ENCODE peak calls at places on chromosomes 2 and 18, in four cellular contexts. One of them, this sample, is unnamed.

GRCh38 chr2:193332938-193333337 is 1138.2 kb upstream of the TMEFF2 start:
- DNase-seq in IMR-90: no peak
- DNase-seq in H9: no peak
- DNase-seq in neuronal stem cell: no peak
- DNase-seq in this sample: no peak

GRCh38 chr2:104504331-104505073 is 349.4 kb upstream of the POU3F3 start:
- DNase-seq in IMR-90: no peak
- DNase-seq in H9: no peak
- DNase-seq in neuronal stem cell: no peak
- DNase-seq in this sample: no peak

GRCh38 chr2:8644605-8645175 is 37.2 kb upstream of the ID2 start:
- DNase-seq in IMR-90: no peak
- DNase-seq in H9: peak; percentile 51
- DNase-seq in neuronal stem cell: no peak
- DNase-seq in this sample: no peak

GRCh38 chr2:234564719-234565118 is 67.8 kb upstream of the ARL4C start:
- DNase-seq in IMR-90: peak; percentile 80
- DNase-seq in H9: no peak
- DNase-seq in neuronal stem cell: no peak
- DNase-seq in this sample: no peak

GRCh38 chr2:86069091-86069685 is 36.5 kb downstream of the POLR1A start:
- DNase-seq in IMR-90: no peak
- DNase-seq in H9: no peak
- DNase-seq in neuronal stem cell: no peak
- DNase-seq in this sample: peak; percentile 29

GRCh38 chr2:231193216-231193615 is 5.2 kb upstream of the ARMC9 start:
- DNase-seq in IMR-90: peak; percentile 61
- DNase-seq in H9: no peak
- DNase-seq in neuronal stem cell: no peak
- DNase-seq in this sample: peak; percentile 57

GRCh38 chr2:134008837-134009236 is 245.0 kb upstream of the MGAT5 start:
- DNase-seq in IMR-90: peak; percentile 17
- DNase-seq in H9: no peak
- DNase-seq in neuronal stem cell: no peak
- DNase-seq in this sample: no peak

GRCh38 chr2:26979761-26980160 is 9.3 kb downstream of the MAPRE3 start:
- DNase-seq in IMR-90: peak; percentile 61
- DNase-seq in H9: no peak
- DNase-seq in neuronal stem cell: no peak
- DNase-seq in this sample: peak; percentile 71

GRCh38 chr2:128584296-128584900 is 265.7 kb upstream of the HS6ST1 start:
- DNase-seq in IMR-90: peak; percentile 95
- DNase-seq in H9: no peak
- DNase-seq in neuronal stem cell: no peak
- DNase-seq in this sample: peak; percentile 52

GRCh38 chr2:47078541-47079482 is 76.3 kb downstream of the STPG4 start:
- DNase-seq in IMR-90: no peak
- DNase-seq in H9: no peak
- DNase-seq in neuronal stem cell: no peak
- DNase-seq in this sample: no peak

DNA sequence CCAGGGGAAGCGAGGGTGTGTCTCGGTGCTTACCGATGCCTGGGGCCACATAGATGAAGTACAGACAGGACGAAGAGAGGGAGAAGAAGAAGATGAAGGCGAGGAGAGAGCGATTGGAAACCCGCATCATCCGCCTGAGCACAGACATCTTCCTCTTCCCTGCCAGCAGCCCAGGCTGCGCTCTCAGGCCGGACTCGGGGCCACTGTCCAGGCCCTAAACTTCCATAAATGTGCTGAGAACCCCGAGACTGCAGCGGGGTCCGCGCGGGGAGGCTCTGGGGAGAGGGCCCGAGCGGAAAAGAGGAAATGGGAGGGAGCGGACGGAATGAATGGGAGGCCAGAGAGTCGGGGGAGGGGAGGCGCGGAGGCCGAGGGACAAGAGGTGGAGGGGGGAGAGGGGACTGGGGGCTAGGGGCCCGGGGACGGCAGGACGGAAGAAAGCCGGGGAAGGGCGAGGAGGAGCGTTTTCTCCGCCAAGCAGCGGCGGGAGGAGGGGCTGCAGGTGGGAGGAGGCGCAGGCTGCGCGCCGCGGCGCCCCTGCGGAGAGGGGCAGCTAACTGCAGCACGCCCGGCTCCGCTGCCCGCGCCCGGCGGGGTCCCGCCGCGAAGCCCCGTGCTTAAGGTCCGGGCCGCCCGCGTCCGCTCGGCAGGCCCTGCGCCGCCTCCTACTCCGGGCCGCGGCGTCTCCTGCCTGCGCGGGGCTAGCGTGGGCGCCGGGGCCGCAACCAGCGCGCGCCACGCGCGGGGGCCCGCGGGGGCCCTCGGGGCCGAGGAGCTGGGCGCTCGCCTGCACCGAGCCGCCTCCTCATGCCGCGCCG is at the start of gene B4GALT6:
- DNase-seq in IMR-90: no peak
- DNase-seq in H9: peak; percentile 73
- DNase-seq in neuronal stem cell: peak; percentile 61
- DNase-seq in this sample: peak; percentile 53
- H2BK120ac ChIP-seq in IMR-90: no peak within 1 kb of the TSS
- H2BK120ac ChIP-seq in H9: no peak within 1 kb of the TSS
- H2BK120ac ChIP-seq in neuronal stem cell: no peak within 1 kb of the TSS
- H2BK120ac ChIP-seq in this sample: peak within 1 kb of the TSS; percentile 86

GRCh38 chr2:38690499-38691420 is 24.8 kb downstream of the GALM start:
- DNase-seq in IMR-90: peak; percentile 97
- DNase-seq in H9: no peak
- DNase-seq in neuronal stem cell: no peak
- DNase-seq in this sample: peak; percentile 96
- H3K14ac ChIP-seq in IMR-90: peak overlapping the region; percentile 90
- H3K14ac ChIP-seq in H9: no peak overlapping the region
- H3K14ac ChIP-seq in neuronal stem cell: no peak overlapping the region
- H3K14ac ChIP-seq in this sample: no peak overlapping the region

GRCh38 chr18:3499498-3499897 is 49.5 kb downstream of the TGIF1 start:
- DNase-seq in IMR-90: no peak
- DNase-seq in H9: peak; percentile 64
- DNase-seq in neuronal stem cell: no peak
- DNase-seq in this sample: peak; percentile 24
- H2BK120ac ChIP-seq in IMR-90: no peak overlapping the region
- H2BK120ac ChIP-seq in H9: no peak overlapping the region
- H2BK120ac ChIP-seq in neuronal stem cell: no peak overlapping the region
- H2BK120ac ChIP-seq in this sample: no peak overlapping the region

GRCh38 chr2:42030829-42031228 is 17.0 kb upstream of the PKDCC start:
- DNase-seq in IMR-90: no peak
- DNase-seq in H9: no peak
- DNase-seq in neuronal stem cell: no peak
- DNase-seq in this sample: no peak
- H3K14ac ChIP-seq in IMR-90: no peak overlapping the region
- H3K14ac ChIP-seq in H9: no peak overlapping the region
- H3K14ac ChIP-seq in neuronal stem cell: no peak overlapping the region
- H3K14ac ChIP-seq in this sample: no peak overlapping the region